ENCODE peak calls at places on chromosome 18, in nine cellular contexts. J, G, F, T, A, W, E, S and Z are unnamed samples.

GRCh38 chr18:79488311-79489047 is 92.7 kb downstream of the NFATC1 start:
- DNase-seq in J (no peak), G (no peak), F (no peak), T (peak; percentile 9), A (no peak), W (no peak), E (no peak), S (no peak), Z (no peak)

GRCh38 chr18:56000041-56000440 is 412.0 kb upstream of the TCF4 start:
- DNase-seq in J (no peak), G (no peak), F (no peak), T (no peak), A (peak; percentile 52), W (no peak), E (no peak), S (no peak), Z (no peak)

GRCh38 chr18:78776151-78776550 is 203.5 kb upstream of the SALL3 start:
- DNase-seq in J (no peak), G (no peak), F (no peak), T (no peak), A (no peak), W (no peak), E (no peak), S (no peak), Z (no peak)

GRCh38 chr18:67726882-67727281 is 210.4 kb upstream of the DSEL start:
- DNase-seq in J (no peak), G (no peak), F (no peak), T (no peak), A (no peak), W (no peak), E (no peak), S (no peak), Z (no peak)

GRCh38 chr18:59123588-59124369 is 15.9 kb upstream of the SEC11C start:
- DNase-seq in J (no peak), G (no peak), F (peak; percentile 93), T (no peak), A (peak; percentile 96), W (no peak), E (no peak), S (peak; percentile 62), Z (peak; percentile 86)

GRCh38 chr18:58268849-58269248 is 224.8 kb downstream of the NEDD4L start:
- DNase-seq in J (no peak), G (no peak), F (peak; percentile 36), T (no peak), A (peak; percentile 63), W (no peak), E (no peak), S (peak; percentile 69), Z (peak; percentile 67)

GRCh38 chr18:10852610-10853303 is 296.6 kb downstream of the PIEZO2 start:
- DNase-seq in J (no peak), G (no peak), F (no peak), T (no peak), A (no peak), W (no peak), E (peak; percentile 9), S (no peak), Z (no peak)

GRCh38 chr18:79458131-79458838 is 62.6 kb downstream of the NFATC1 start:
- DNase-seq in J (peak; percentile 15), G (no peak), F (peak; percentile 68), T (peak; percentile 76), A (peak; percentile 81), W (no peak), E (no peak), S (peak; percentile 93), Z (peak; percentile 53)

GRCh38 chr18:56276466-56276865 is 361.9 kb downstream of the TXNL1 start:
- DNase-seq in J (no peak), G (no peak), F (no peak), T (no peak), A (peak; percentile 56), W (no peak), E (no peak), S (no peak), Z (no peak)

GRCh38 chr18:65821890-65822289 is 71.1 kb downstream of the CDH7 start:
- DNase-seq in J (no peak), G (no peak), F (no peak), T (no peak), A (no peak), W (no peak), E (no peak), S (no peak), Z (no peak)

GRCh38 chr18:26617151-26617554 is 68.8 kb upstream of the KCTD1 start:
- DNase-seq in J (no peak), G (no peak), F (peak; percentile 98), T (no peak), A (peak; percentile 91), W (no peak), E (no peak), S (peak; percentile 81), Z (peak; percentile 56)

GRCh38 chr18:57864615-57865121 is 61.6 kb upstream of the ATP8B1 start:
- DNase-seq in J (no peak), G (no peak), F (no peak), T (no peak), A (no peak), W (no peak), E (no peak), S (no peak), Z (no peak)

GRCh38 chr18:28995319-28995718 is 818.4 kb upstream of the CDH2 start:
- DNase-seq in J (no peak), G (no peak), F (no peak), T (no peak), A (peak; percentile 10), W (no peak), E (no peak), S (no peak), Z (no peak)
- TF ChIP-seq CTCF in J (no peak), G (no peak), F (peak; percentile 42), T (no peak), A (peak; percentile 34), W (peak; percentile 20), E (no peak), S (peak; percentile 29), Z (peak; percentile 22)

GRCh38 chr18:43682196-43682595 is 404.9 kb upstream of the SYT4 start:
- DNase-seq in J (no peak), G (no peak), F (no peak), T (no peak), A (no peak), W (no peak), E (no peak), S (no peak), Z (no peak)
- TF ChIP-seq CTCF in J (no peak), G (no peak), F (no peak), T (no peak), A (no peak), W (no peak), E (no peak), S (no peak), Z (no peak)

GRCh38 chr18:1510542-1511179 is 606.0 kb downstream of the ADCYAP1 start:
- DNase-seq in J (no peak), G (no peak), F (no peak), T (no peak), A (no peak), W (no peak), E (no peak), S (no peak), Z (no peak)

GRCh38 chr18:1511619-1512311 is 607.1 kb downstream of the ADCYAP1 start:
- DNase-seq in J (no peak), G (no peak), F (no peak), T (no peak), A (no peak), W (no peak), E (no peak), S (peak; percentile 3), Z (no peak)

GRCh38 chr18:1513519-1513918 is 608.8 kb downstream of the ADCYAP1 start:
- DNase-seq in J (no peak), G (no peak), F (no peak), T (no peak), A (no peak), W (no peak), E (no peak), S (peak; percentile 8), Z (no peak)
- TF ChIP-seq CTCF in J (no peak), G (no peak), F (no peak), T (no peak), A (no peak), W (peak; percentile 17), E (no peak), S (peak; percentile 25), Z (peak; percentile 22)

GRCh38 chr18:2997429-2997828 is 15.5 kb downstream of the LPIN2 start:
- DNase-seq in J (no peak), G (no peak), F (no peak), T (no peak), A (no peak), W (no peak), E (no peak), S (no peak), Z (no peak)

GRCh38 chr18:2992995-2993877 is 19.7 kb downstream of the LPIN2 start:
- DNase-seq in J (no peak), G (no peak), F (no peak), T (no peak), A (no peak), W (no peak), E (no peak), S (no peak), Z (no peak)

GRCh38 chr18:2994190-2994589 is 18.8 kb downstream of the LPIN2 start:
- DNase-seq in J (no peak), G (no peak), F (no peak), T (no peak), A (no peak), W (no peak), E (no peak), S (no peak), Z (no peak)

GRCh38 chr18:2997846-2998599 is 14.9 kb downstream of the LPIN2 start:
- DNase-seq in J (no peak), G (no peak), F (no peak), T (no peak), A (no peak), W (no peak), E (no peak), S (no peak), Z (no peak)

DNA sequence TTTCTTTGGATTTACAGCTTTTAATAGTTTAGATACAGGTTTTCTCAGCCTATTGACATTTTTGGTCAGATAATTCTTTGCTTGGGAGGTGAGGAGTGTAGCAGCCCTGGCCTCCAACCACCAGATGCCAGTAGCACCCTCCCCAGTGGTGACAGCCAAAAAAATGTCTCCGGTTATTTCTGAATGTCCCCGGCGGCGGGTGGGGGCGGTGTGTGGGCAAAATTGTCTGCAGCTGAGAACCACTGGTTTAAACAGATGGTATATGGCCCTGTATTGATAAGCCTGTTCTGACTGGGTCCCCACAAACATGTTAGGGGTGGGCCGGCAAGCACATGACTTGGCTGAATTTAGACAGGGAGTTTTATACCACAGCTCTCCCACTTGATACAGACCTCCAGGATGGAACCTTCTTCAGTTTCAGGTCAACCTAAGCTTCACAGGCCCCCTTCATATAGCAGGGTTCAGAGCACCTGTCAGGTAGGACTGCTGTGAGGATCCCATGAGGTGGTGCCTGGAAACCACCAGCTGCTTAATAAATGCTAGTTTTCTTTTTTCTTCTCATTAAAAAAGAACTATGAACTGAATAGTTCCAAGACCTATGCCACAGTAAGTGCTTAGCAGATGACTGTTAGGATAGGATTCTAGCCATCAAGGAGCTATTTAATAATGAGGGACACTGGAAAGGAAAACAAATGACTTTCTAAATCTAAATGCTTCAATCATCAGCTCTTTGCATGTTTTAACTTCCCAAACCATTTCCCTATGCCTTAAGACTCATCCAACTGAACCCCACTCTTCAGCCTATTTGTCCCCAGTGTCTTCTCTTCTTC is 18.1 kb downstream of the LPIN2 start:
- DNase-seq in J (no peak), G (peak; percentile 73), F (no peak), T (no peak), A (no peak), W (no peak), E (no peak), S (no peak), Z (no peak)
- TF ChIP-seq CTCF in J (peak; percentile 62), G (peak; percentile 85), F (peak; percentile 43), T (peak; percentile 46), A (peak; percentile 22), W (peak; percentile 8), E (no peak), S (peak; percentile 7), Z (no peak)